ENCODE peak calls at places on chromosomes 13 and 19, in five cellular contexts. One of them, this sample, is unnamed. For H3K36me3 and H3K4me1, the result is how much of the 10 kb centered on the place peaks cover.

GRCh38 chr13:79548886-79549285 is 67.9 kb downstream of the NDFIP2 start:
- DNase-seq in cardiac muscle cell: no peak
- DNase-seq in ovary: no peak
- DNase-seq in tibial nerve: no peak
- DNase-seq in adrenal gland: no peak
- DNase-seq in this sample: no peak

GRCh38 chr13:45412274-45413049 is 5.7 kb downstream of the SLC25A30 start:
- DNase-seq in tibial nerve: no peak
- DNase-seq in adrenal gland: no peak
- DNase-seq in cardiac muscle cell: no peak
- DNase-seq in ovary: no peak
- DNase-seq in this sample: no peak

GRCh38 chr13:18949489-18949761 is 232.2 kb downstream of the TUBA3C start:
- DNase-seq in ovary: no peak
- DNase-seq in cardiac muscle cell: no peak
- DNase-seq in tibial nerve: no peak
- DNase-seq in adrenal gland: no peak
- DNase-seq in this sample: peak

GRCh38 chr19:33535176-33535575 is 13.6 kb upstream of the PEPD start:
- DNase-seq in tibial nerve: no peak
- DNase-seq in adrenal gland: no peak
- DNase-seq in ovary: no peak
- DNase-seq in cardiac muscle cell: no peak
- DNase-seq in this sample: no peak

GRCh38 chr13:41017153-41017552 is 2.0 kb downstream of the ELF1 start:
- DNase-seq in tibial nerve: no peak
- DNase-seq in adrenal gland: peak
- DNase-seq in ovary: no peak
- DNase-seq in cardiac muscle cell: no peak
- DNase-seq in this sample: no peak

GRCh38 chr13:30791354-30791921 is 56.1 kb downstream of the ALOX5AP start:
- DNase-seq in adrenal gland: no peak
- DNase-seq in cardiac muscle cell: no peak
- DNase-seq in tibial nerve: peak
- DNase-seq in ovary: no peak
- DNase-seq in this sample: no peak

GRCh38 chr13:87093399-87093798 is 577.8 kb upstream of the SLITRK5 start:
- DNase-seq in adrenal gland: no peak
- DNase-seq in cardiac muscle cell: no peak
- DNase-seq in ovary: no peak
- DNase-seq in tibial nerve: no peak
- DNase-seq in this sample: no peak

GRCh38 chr19:2856457-2857055 is 10.6 kb upstream of the ZNF556 start:
- DNase-seq in ovary: no peak
- DNase-seq in tibial nerve: no peak
- DNase-seq in cardiac muscle cell: no peak
- DNase-seq in adrenal gland: no peak
- DNase-seq in this sample: no peak

GRCh38 chr19:40610396-40611064 is 9.4 kb downstream of the LTBP4 start:
- DNase-seq in adrenal gland: peak
- DNase-seq in tibial nerve: no peak
- DNase-seq in cardiac muscle cell: no peak
- DNase-seq in ovary: peak
- DNase-seq in this sample: peak

GRCh38 chr13:82597737-82598136 is 1284.5 kb downstream of the SLITRK1 start:
- DNase-seq in cardiac muscle cell: no peak
- DNase-seq in tibial nerve: no peak
- DNase-seq in ovary: no peak
- DNase-seq in adrenal gland: no peak
- DNase-seq in this sample: no peak

GRCh38 chr19:2542341-2543069 is 66.6 kb downstream of the GADD45B start:
- DNase-seq in cardiac muscle cell: peak
- DNase-seq in tibial nerve: no peak
- DNase-seq in adrenal gland: peak
- DNase-seq in ovary: no peak
- DNase-seq in this sample: peak

GRCh38 chr13:90552702-90553101 is 794.8 kb upstream of the MIR17HG start:
- DNase-seq in adrenal gland: no peak
- DNase-seq in tibial nerve: no peak
- DNase-seq in cardiac muscle cell: no peak
- DNase-seq in ovary: no peak
- DNase-seq in this sample: no peak

GRCh38 chr19:33796164-33797100 is at the start of gene KCTD15:
- DNase-seq in tibial nerve: no peak
- DNase-seq in ovary: peak
- DNase-seq in cardiac muscle cell: peak
- DNase-seq in adrenal gland: no peak
- DNase-seq in this sample: no peak

GRCh38 chr13:37868691-37869505 is 674 bp downstream of the TRPC4 start:
- DNase-seq in tibial nerve: no peak
- DNase-seq in cardiac muscle cell: peak
- DNase-seq in adrenal gland: no peak
- DNase-seq in ovary: peak
- DNase-seq in this sample: no peak

GRCh38 chr19:38952395-38953165 is 21.8 kb downstream of the MRPS12 start:
- DNase-seq in ovary: no peak
- DNase-seq in tibial nerve: no peak
- DNase-seq in adrenal gland: no peak
- DNase-seq in cardiac muscle cell: peak
- DNase-seq in this sample: no peak

GRCh38 chr19:5170329-5170745 is 170.3 kb downstream of the PTPRS start:
- DNase-seq in ovary: no peak
- DNase-seq in tibial nerve: no peak
- DNase-seq in cardiac muscle cell: no peak
- DNase-seq in adrenal gland: no peak
- DNase-seq in this sample: no peak

GRCh38 chr13:114112231-114112825 is 20.1 kb downstream of the RASA3 start:
- DNase-seq in ovary: peak
- DNase-seq in adrenal gland: peak
- DNase-seq in cardiac muscle cell: peak
- DNase-seq in tibial nerve: no peak
- DNase-seq in this sample: no peak

GRCh38 chr19:36963262-36963661 is 47.1 kb downstream of the ZNF568 start:
- DNase-seq in tibial nerve: no peak
- DNase-seq in ovary: no peak
- DNase-seq in adrenal gland: no peak
- DNase-seq in cardiac muscle cell: no peak
- DNase-seq in this sample: no peak

GRCh38 chr13:90300015-90300414 is 1047.5 kb upstream of the MIR17HG start:
- DNase-seq in adrenal gland: no peak
- DNase-seq in tibial nerve: no peak
- DNase-seq in cardiac muscle cell: no peak
- DNase-seq in ovary: no peak
- DNase-seq in this sample: no peak

GRCh38 chr13:33191425-33192221 is 93.9 kb downstream of the STARD13 start:
- DNase-seq in ovary: no peak
- DNase-seq in tibial nerve: no peak
- DNase-seq in adrenal gland: peak
- DNase-seq in cardiac muscle cell: no peak
- DNase-seq in this sample: no peak

GRCh38 chr13:59806801-59807200 is 356.9 kb downstream of the DIAPH3 start:
- DNase-seq in tibial nerve: no peak
- DNase-seq in cardiac muscle cell: no peak
- DNase-seq in ovary: no peak
- DNase-seq in adrenal gland: no peak
- DNase-seq in this sample: no peak

GRCh38 chr13:97002581-97002980 is 8.3 kb upstream of the OXGR1 start:
- DNase-seq in adrenal gland: no peak
- DNase-seq in ovary: no peak
- DNase-seq in cardiac muscle cell: no peak
- DNase-seq in tibial nerve: no peak
- DNase-seq in this sample: no peak

GRCh38 chr19:28864577-28865042 is 348.3 kb downstream of the UQCRFS1 start:
- DNase-seq in ovary: peak
- DNase-seq in cardiac muscle cell: peak
- DNase-seq in tibial nerve: no peak
- DNase-seq in adrenal gland: peak
- DNase-seq in this sample: no peak

GRCh38 chr19:42450314-42450934 is 7.7 kb upstream of the CXCL17 start:
- DNase-seq in adrenal gland: peak
- DNase-seq in cardiac muscle cell: peak
- DNase-seq in ovary: peak
- DNase-seq in tibial nerve: peak
- DNase-seq in this sample: peak

GRCh38 chr19:1434040-1434366 is 4.2 kb upstream of the RPS15 start:
- DNase-seq in tibial nerve: no peak
- DNase-seq in ovary: no peak
- DNase-seq in adrenal gland: no peak
- DNase-seq in cardiac muscle cell: no peak
- DNase-seq in this sample: no peak

GRCh38 chr19:1435378-1435989 is 2.7 kb upstream of the RPS15 start:
- DNase-seq in ovary: no peak
- DNase-seq in tibial nerve: no peak
- DNase-seq in cardiac muscle cell: no peak
- DNase-seq in adrenal gland: no peak
- DNase-seq in this sample: no peak

GRCh38 chr19:1433119-1434039 is 4.8 kb upstream of the RPS15 start:
- DNase-seq in ovary: no peak
- DNase-seq in tibial nerve: no peak
- DNase-seq in adrenal gland: no peak
- DNase-seq in cardiac muscle cell: no peak
- DNase-seq in this sample: no peak

GRCh38 chr19:1432507-1432887 is 5.7 kb upstream of the RPS15 start:
- DNase-seq in ovary: no peak
- DNase-seq in adrenal gland: no peak
- DNase-seq in cardiac muscle cell: no peak
- DNase-seq in tibial nerve: no peak
- DNase-seq in this sample: no peak

GRCh38 chr19:1434577-1435060 is 3.6 kb upstream of the RPS15 start:
- DNase-seq in tibial nerve: no peak
- DNase-seq in adrenal gland: no peak
- DNase-seq in cardiac muscle cell: no peak
- DNase-seq in ovary: no peak
- DNase-seq in this sample: peak
- H3K36me3 ChIP-seq in tibial nerve: under half
- H3K36me3 ChIP-seq in adrenal gland: under half
- H3K36me3 ChIP-seq in cardiac muscle cell: under half
- H3K36me3 ChIP-seq in ovary: under half
- H3K36me3 ChIP-seq in this sample: half or more

GRCh38 chr19:9881720-9882119 is 46.6 kb downstream of the PIN1 start:
- DNase-seq in cardiac muscle cell: no peak
- DNase-seq in ovary: no peak
- DNase-seq in adrenal gland: no peak
- DNase-seq in tibial nerve: no peak
- DNase-seq in this sample: no peak

GRCh38 chr19:9875796-9876195 is 40.7 kb downstream of the PIN1 start:
- DNase-seq in ovary: no peak
- DNase-seq in tibial nerve: no peak
- DNase-seq in cardiac muscle cell: no peak
- DNase-seq in adrenal gland: no peak
- DNase-seq in this sample: no peak

GRCh38 chr19:9877775-9878510 is 42.8 kb downstream of the PIN1 start:
- DNase-seq in tibial nerve: no peak
- DNase-seq in adrenal gland: no peak
- DNase-seq in cardiac muscle cell: no peak
- DNase-seq in ovary: no peak
- DNase-seq in this sample: no peak

GRCh38 chr19:9883231-9883758 is 48.2 kb downstream of the PIN1 start:
- DNase-seq in cardiac muscle cell: no peak
- DNase-seq in ovary: no peak
- DNase-seq in tibial nerve: no peak
- DNase-seq in adrenal gland: no peak
- DNase-seq in this sample: no peak

GRCh38 chr19:9878511-9879196 is 43.5 kb downstream of the PIN1 start:
- DNase-seq in adrenal gland: no peak
- DNase-seq in tibial nerve: no peak
- DNase-seq in cardiac muscle cell: no peak
- DNase-seq in ovary: no peak
- DNase-seq in this sample: no peak
- H3K4me1 ChIP-seq in adrenal gland: under half
- H3K4me1 ChIP-seq in tibial nerve: under half
- H3K4me1 ChIP-seq in cardiac muscle cell: under half
- H3K4me1 ChIP-seq in ovary: under half
- H3K4me1 ChIP-seq in this sample: under half

GRCh38 chr19:12940897-12941296 is 2.5 kb downstream of the CALR start:
- DNase-seq in ovary: no peak
- DNase-seq in cardiac muscle cell: no peak
- DNase-seq in adrenal gland: no peak
- DNase-seq in tibial nerve: no peak
- DNase-seq in this sample: no peak

GRCh38 chr19:12943437-12944044 is 2.1 kb upstream of the RAD23A start:
- DNase-seq in tibial nerve: no peak
- DNase-seq in cardiac muscle cell: no peak
- DNase-seq in adrenal gland: no peak
- DNase-seq in ovary: no peak
- DNase-seq in this sample: no peak

GRCh38 chr19:12945479-12946091 is at the start of gene RAD23A:
- DNase-seq in adrenal gland: peak
- DNase-seq in tibial nerve: peak
- DNase-seq in cardiac muscle cell: peak
- DNase-seq in ovary: peak
- DNase-seq in this sample: peak

GRCh38 chr19:12946092-12946845 is 607 bp downstream of the RAD23A start:
- DNase-seq in adrenal gland: peak
- DNase-seq in ovary: peak
- DNase-seq in tibial nerve: no peak
- DNase-seq in cardiac muscle cell: peak
- DNase-seq in this sample: peak

DNA sequence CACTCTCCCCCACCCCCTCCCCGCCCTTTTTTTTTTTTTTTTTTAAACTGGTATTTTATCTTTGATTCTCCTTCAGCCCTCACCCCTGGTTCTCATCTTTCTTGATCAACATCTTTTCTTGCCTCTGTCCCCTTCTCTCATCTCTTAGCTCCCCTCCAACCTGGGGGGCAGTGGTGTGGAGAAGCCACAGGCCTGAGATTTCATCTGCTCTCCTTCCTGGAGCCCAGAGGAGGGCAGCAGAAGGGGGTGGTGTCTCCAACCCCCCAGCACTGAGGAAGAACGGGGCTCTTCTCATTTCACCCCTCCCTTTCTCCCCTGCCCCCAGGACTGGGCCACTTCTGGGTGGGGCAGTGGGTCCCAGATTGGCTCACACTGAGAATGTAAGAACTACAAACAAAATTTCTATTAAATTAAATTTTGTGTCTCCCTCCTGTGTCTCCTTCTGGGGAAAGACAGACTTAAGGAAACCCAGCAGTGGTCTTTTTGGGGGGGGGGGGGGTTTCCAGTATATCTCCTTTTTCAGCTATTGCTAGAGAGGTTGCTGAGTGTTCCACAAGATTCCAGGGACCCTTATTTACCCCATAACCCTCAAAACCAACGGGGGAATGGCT is 1.5 kb upstream of the RAD23A start:
- DNase-seq in adrenal gland: no peak
- DNase-seq in tibial nerve: no peak
- DNase-seq in ovary: no peak
- DNase-seq in cardiac muscle cell: no peak
- DNase-seq in this sample: no peak
- H3K36me3 ChIP-seq in adrenal gland: under half
- H3K36me3 ChIP-seq in tibial nerve: half or more
- H3K36me3 ChIP-seq in ovary: under half
- H3K36me3 ChIP-seq in cardiac muscle cell: half or more
- H3K36me3 ChIP-seq in this sample: under half

DNA sequence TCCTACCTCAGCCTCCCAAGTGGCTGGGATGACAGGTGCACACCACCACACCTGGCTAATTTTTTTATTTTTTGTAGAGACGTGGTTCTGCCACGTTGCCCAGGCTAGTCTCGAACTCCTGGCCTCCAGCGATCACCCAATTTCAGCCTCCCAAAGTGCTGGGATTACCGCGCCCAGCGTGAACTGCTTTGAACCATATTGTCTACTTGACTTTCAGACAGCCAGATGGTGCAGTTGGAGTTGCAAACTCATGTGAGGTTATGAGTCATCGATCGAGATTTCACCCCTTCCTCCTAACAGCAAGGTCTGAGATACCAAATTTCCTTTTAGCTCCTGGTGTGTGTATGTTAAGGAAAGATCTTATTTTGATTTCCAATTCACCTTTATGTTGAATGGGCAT is 2.7 kb downstream of the SLC27A1 start:
- DNase-seq in tibial nerve: no peak
- DNase-seq in cardiac muscle cell: no peak
- DNase-seq in ovary: no peak
- DNase-seq in adrenal gland: peak
- DNase-seq in this sample: no peak
- H3K4me1 ChIP-seq in tibial nerve: under half
- H3K4me1 ChIP-seq in cardiac muscle cell: under half
- H3K4me1 ChIP-seq in ovary: under half
- H3K4me1 ChIP-seq in adrenal gland: under half
- H3K4me1 ChIP-seq in this sample: under half

This sample was measured in left lung.